ENCODE peak calls at places on chromosomes 4 and X, in four cellular contexts. One of them, this sample, is unnamed. For H3K36me3, the result is how much of the 10 kb centered on the place peaks cover.

GRCh38 chr4:19971829-19972228 is 279.9 kb upstream of the SLIT2 start:
- DNase-seq in K562: no peak
- DNase-seq in adrenal gland: no peak
- DNase-seq in left lung: no peak
- DNase-seq in this sample: no peak

GRCh38 chr4:5921074-5921473 is 28.2 kb upstream of the CRMP1 start:
- DNase-seq in K562: no peak
- DNase-seq in adrenal gland: no peak
- DNase-seq in left lung: no peak
- DNase-seq in this sample: no peak

GRCh38 chr4:78320353-78320935 is 231.1 kb upstream of the ANXA3 start:
- DNase-seq in K562: no peak
- DNase-seq in adrenal gland: no peak
- DNase-seq in left lung: no peak
- DNase-seq in this sample: no peak

GRCh38 chr4:74202062-74202586 is 44.2 kb downstream of the MTHFD2L start:
- DNase-seq in K562: no peak
- DNase-seq in adrenal gland: no peak
- DNase-seq in left lung: no peak
- DNase-seq in this sample: no peak

GRCh38 chrX:131741103-131741581 is 197.3 kb downstream of the OR13H1 start:
- DNase-seq in K562: no peak
- DNase-seq in adrenal gland: peak
- DNase-seq in left lung: no peak
- DNase-seq in this sample: no peak

GRCh38 chrX:129695535-129695934 is 40.8 kb upstream of the APLN start:
- DNase-seq in K562: no peak
- DNase-seq in adrenal gland: no peak
- DNase-seq in left lung: no peak
- DNase-seq in this sample: no peak

GRCh38 chrX:3161686-3162085 is 120.4 kb downstream of the ARSF start:
- DNase-seq in K562: no peak
- DNase-seq in adrenal gland: no peak
- DNase-seq in left lung: no peak
- DNase-seq in this sample: no peak

GRCh38 chr4:154399259-154399974 is 92.2 kb downstream of the DCHS2 start:
- DNase-seq in K562: no peak
- DNase-seq in adrenal gland: no peak
- DNase-seq in left lung: no peak
- DNase-seq in this sample: no peak

GRCh38 chrX:118973389-118974087 is 880 bp upstream of the LONRF3 start:
- DNase-seq in K562: no peak
- DNase-seq in adrenal gland: peak
- DNase-seq in left lung: peak
- DNase-seq in this sample: no peak

GRCh38 chr4:150562751-150563150 is 19.2 kb upstream of the MAB21L2 start:
- DNase-seq in K562: no peak
- DNase-seq in adrenal gland: no peak
- DNase-seq in left lung: no peak
- DNase-seq in this sample: no peak

GRCh38 chr4:4574792-4575191 is 32.9 kb upstream of the STX18 start:
- DNase-seq in K562: no peak
- DNase-seq in adrenal gland: peak
- DNase-seq in left lung: no peak
- DNase-seq in this sample: peak

GRCh38 chrX:10634681-10635161 is 14.3 kb upstream of the MID1 start:
- DNase-seq in K562: no peak
- DNase-seq in adrenal gland: no peak
- DNase-seq in left lung: no peak
- DNase-seq in this sample: no peak

GRCh38 chr4:140710784-140711622 is 45.2 kb downstream of the TBC1D9 start:
- DNase-seq in K562: no peak
- DNase-seq in adrenal gland: peak
- DNase-seq in left lung: no peak
- DNase-seq in this sample: no peak

GRCh38 chr4:168981460-168981859 is 28.6 kb downstream of the CBR4 start:
- DNase-seq in K562: no peak
- DNase-seq in adrenal gland: no peak
- DNase-seq in left lung: no peak
- DNase-seq in this sample: no peak

GRCh38 chr4:159159611-159160010 is 56.7 kb downstream of the RAPGEF2 start:
- DNase-seq in K562: no peak
- DNase-seq in adrenal gland: no peak
- DNase-seq in left lung: no peak
- DNase-seq in this sample: no peak

GRCh38 chr4:7034262-7035081 is 8.7 kb upstream of the TADA2B start:
- DNase-seq in K562: no peak
- DNase-seq in adrenal gland: no peak
- DNase-seq in left lung: no peak
- DNase-seq in this sample: no peak

GRCh38 chr4:163566257-163566656 is 71.8 kb downstream of the TMA16 start:
- DNase-seq in K562: no peak
- DNase-seq in adrenal gland: no peak
- DNase-seq in left lung: no peak
- DNase-seq in this sample: no peak

DNA sequence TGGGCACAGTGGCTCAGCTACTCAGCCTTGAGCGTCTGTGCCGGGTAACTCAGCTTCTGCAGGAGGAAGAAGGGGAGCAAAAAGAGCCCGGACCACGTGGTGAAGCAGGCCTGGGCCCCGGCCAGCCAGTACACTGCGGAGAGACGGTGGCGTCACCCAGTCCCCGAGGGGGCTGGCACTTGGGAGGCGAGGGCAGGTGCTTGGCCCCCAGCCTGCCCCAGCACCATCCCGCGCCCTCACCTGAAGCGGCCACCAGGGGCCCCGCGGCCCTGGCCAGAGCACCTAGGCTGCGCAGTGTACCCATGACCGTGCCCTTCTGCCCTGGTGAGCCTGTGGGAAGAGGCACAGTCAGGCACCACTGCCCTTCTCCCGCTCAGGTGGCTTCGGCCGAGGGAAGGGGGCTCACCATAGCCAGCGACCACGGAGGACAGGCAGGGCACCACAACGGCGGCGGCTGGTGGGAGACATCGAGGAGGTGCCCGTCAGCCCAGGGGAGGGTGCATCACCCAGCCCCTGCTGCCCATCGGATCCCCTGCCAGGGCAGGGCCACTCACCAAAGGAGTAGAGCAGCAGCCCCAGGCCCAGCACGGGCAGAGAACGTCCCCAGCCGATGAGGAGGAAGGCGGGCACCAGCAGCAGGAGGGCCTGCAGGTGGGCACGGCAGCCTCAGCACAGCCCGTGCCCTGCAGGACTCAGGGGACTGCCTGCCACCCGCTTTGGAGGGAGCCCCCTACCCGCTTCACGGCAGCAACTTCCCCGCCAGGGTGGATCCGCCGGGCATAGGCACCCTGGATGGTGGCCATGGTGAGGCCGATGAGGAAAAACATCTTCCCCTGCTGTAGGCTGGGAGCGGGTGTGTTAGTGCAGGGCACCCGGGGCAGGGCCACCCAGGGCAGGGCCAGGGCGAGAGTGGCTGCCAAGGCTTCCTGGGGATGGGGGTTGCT is 32.1 kb downstream of the NOP14 start:
- DNase-seq in K562: no peak
- DNase-seq in adrenal gland: peak
- DNase-seq in left lung: peak
- DNase-seq in this sample: no peak
- H3K27ac ChIP-seq in K562: no peak
- H3K27ac ChIP-seq in adrenal gland: no peak
- H3K27ac ChIP-seq in left lung: peak
- H3K27ac ChIP-seq in this sample: peak

GRCh38 chrX:51825432-51825831 is 68.0 kb upstream of the MAGED1 start:
- DNase-seq in K562: no peak
- DNase-seq in adrenal gland: no peak
- DNase-seq in left lung: no peak
- DNase-seq in this sample: no peak
- TF ChIP-seq CTCF in K562: no peak
- TF ChIP-seq CTCF in adrenal gland: no peak
- TF ChIP-seq CTCF in left lung: no peak
- TF ChIP-seq CTCF in this sample: no peak

GRCh38 chr4:3221996-3222395 is 27.0 kb upstream of the MSANTD1 start:
- DNase-seq in K562: no peak
- DNase-seq in adrenal gland: no peak
- DNase-seq in left lung: peak
- DNase-seq in this sample: no peak

GRCh38 chr4:3223346-3223745 is 25.6 kb upstream of the MSANTD1 start:
- DNase-seq in K562: no peak
- DNase-seq in adrenal gland: no peak
- DNase-seq in left lung: peak
- DNase-seq in this sample: peak

GRCh38 chr4:3225946-3226345 is 23.0 kb upstream of the MSANTD1 start:
- DNase-seq in K562: no peak
- DNase-seq in adrenal gland: no peak
- DNase-seq in left lung: peak
- DNase-seq in this sample: peak

GRCh38 chr4:3224971-3225850 is 23.7 kb upstream of the MSANTD1 start:
- DNase-seq in K562: no peak
- DNase-seq in adrenal gland: no peak
- DNase-seq in left lung: peak
- DNase-seq in this sample: no peak

DNA sequence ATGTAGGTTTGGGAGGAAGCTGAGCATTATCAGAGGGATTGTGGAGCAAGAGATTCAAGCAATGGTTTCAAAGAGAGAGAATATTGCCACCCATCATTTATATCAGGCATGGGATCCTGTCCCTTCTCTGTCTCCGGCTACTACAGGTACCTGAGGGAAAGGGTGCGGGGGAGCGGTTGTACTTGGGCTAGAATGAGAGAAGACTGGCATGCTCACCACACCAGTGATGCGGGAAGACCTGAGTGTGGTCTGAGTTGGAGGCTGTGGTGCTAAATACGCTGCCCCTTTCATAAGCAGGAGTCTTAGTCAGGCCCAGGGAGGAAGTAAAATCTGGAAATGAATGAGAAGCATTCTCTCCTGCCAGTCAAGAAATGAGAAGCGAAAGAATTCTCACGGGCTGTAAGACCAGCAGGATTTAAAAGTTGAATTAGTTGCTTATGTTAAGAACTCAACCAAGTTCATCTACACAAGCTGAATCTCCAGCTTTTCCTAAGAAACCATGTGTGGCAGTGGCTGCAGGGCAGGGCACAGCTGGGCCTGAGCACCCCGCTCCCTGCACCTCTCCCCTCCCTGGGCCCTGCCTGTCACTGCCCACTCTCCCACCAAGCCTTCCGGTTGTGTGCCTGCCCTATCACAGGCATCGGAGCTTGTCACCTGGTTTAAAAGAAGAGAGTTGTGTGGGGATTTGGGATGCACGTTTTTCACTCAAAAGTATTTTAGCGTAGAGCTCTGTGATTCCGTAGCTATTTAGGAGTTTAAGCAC is 24.8 kb upstream of the MSANTD1 start:
- DNase-seq in K562: no peak
- DNase-seq in adrenal gland: no peak
- DNase-seq in left lung: peak
- DNase-seq in this sample: no peak
- H3K36me3 ChIP-seq in K562: under half
- H3K36me3 ChIP-seq in adrenal gland: under half
- H3K36me3 ChIP-seq in left lung: half or more
- H3K36me3 ChIP-seq in this sample: under half

GRCh38 chrX:149499766-149500165 is 5.3 kb downstream of the IDS start:
- DNase-seq in K562: no peak
- DNase-seq in adrenal gland: no peak
- DNase-seq in left lung: no peak
- DNase-seq in this sample: no peak
- H3K27ac ChIP-seq in K562: no peak
- H3K27ac ChIP-seq in adrenal gland: no peak
- H3K27ac ChIP-seq in left lung: no peak
- H3K27ac ChIP-seq in this sample: no peak

GRCh38 chr4:42454755-42455154 is 57.5 kb downstream of the SHISA3 start:
- DNase-seq in K562: no peak
- DNase-seq in adrenal gland: no peak
- DNase-seq in left lung: no peak
- DNase-seq in this sample: no peak
- TF ChIP-seq CTCF in K562: no peak
- TF ChIP-seq CTCF in adrenal gland: no peak
- TF ChIP-seq CTCF in left lung: no peak
- TF ChIP-seq CTCF in this sample: no peak

GRCh38 chr4:90060039-90060438 is 67.2 kb upstream of the CCSER1 start:
- DNase-seq in K562: no peak
- DNase-seq in adrenal gland: no peak
- DNase-seq in left lung: no peak
- DNase-seq in this sample: no peak

GRCh38 chr4:90057091-90057490 is 70.1 kb upstream of the CCSER1 start:
- DNase-seq in K562: no peak
- DNase-seq in adrenal gland: no peak
- DNase-seq in left lung: no peak
- DNase-seq in this sample: no peak

GRCh38 chr4:90064196-90064595 is 63.0 kb upstream of the CCSER1 start:
- DNase-seq in K562: no peak
- DNase-seq in adrenal gland: no peak
- DNase-seq in left lung: no peak
- DNase-seq in this sample: no peak

GRCh38 chr4:90061881-90062280 is 65.3 kb upstream of the CCSER1 start:
- DNase-seq in K562: no peak
- DNase-seq in adrenal gland: no peak
- DNase-seq in left lung: no peak
- DNase-seq in this sample: no peak
- H3K36me3 ChIP-seq in K562: under half
- H3K36me3 ChIP-seq in adrenal gland: under half
- H3K36me3 ChIP-seq in left lung: under half
- H3K36me3 ChIP-seq in this sample: under half

GRCh38 chrX:116596010-116596409 is 133.2 kb upstream of the CT83 start:
- DNase-seq in K562: no peak
- DNase-seq in adrenal gland: no peak
- DNase-seq in left lung: no peak
- DNase-seq in this sample: no peak
- H3K27ac ChIP-seq in K562: no peak
- H3K27ac ChIP-seq in adrenal gland: no peak
- H3K27ac ChIP-seq in left lung: no peak
- H3K27ac ChIP-seq in this sample: no peak

This sample was measured in heart left ventricle.